ENCODE peak calls at places on chromosomes 5 and 9, in four cellular contexts. C, G, K and F are unnamed samples.

GRCh38 chr5:149693482-149693881 is 36.6 kb upstream of the PPARGC1B start:
- DNase-seq in K (no peak), C (no peak), G (no peak), F (no peak)

GRCh38 chr9:111050819-111051218 is 12.5 kb upstream of the LPAR1 start:
- DNase-seq in G (no peak), K (no peak), C (no peak), F (no peak)

GRCh38 chr5:52809884-52810283 is 22.2 kb downstream of the ITGA1 start:
- DNase-seq in G (no peak), K (peak), C (no peak), F (no peak)

GRCh38 chr5:4036861-4037260 is 441.2 kb downstream of the IRX1 start:
- DNase-seq in C (no peak), K (no peak), G (no peak), F (no peak)

GRCh38 chr5:154390096-154390495 is 55.7 kb upstream of the SAP30L start:
- DNase-seq in K (no peak), G (no peak), C (no peak), F (no peak)

GRCh38 chr5:107567901-107568671 is 102.7 kb downstream of the EFNA5 start:
- DNase-seq in K (no peak), C (peak), G (no peak), F (no peak)

GRCh38 chr9:124381073-124381945 is 33.9 kb downstream of the PSMB7 start:
- DNase-seq in K (peak), G (no peak), C (no peak), F (no peak)

GRCh38 chr9:38178282-38178681 is 109.3 kb upstream of the SHB start:
- DNase-seq in G (no peak), C (no peak), K (no peak), F (no peak)

GRCh38 chr9:112034216-112034611 is 137.6 kb downstream of the UGCG start:
- DNase-seq in G (no peak), K (no peak), C (peak), F (no peak)

GRCh38 chr9:16561121-16561520 is 309.3 kb downstream of the BNC2 start:
- DNase-seq in K (no peak), C (no peak), G (no peak), F (no peak)

GRCh38 chr9:135080286-135081263 is 6.9 kb upstream of the OLFM1 start:
- DNase-seq in K (no peak), G (no peak), C (no peak), F (peak)

GRCh38 chr5:76715484-76715733 is 517 bp upstream of the F2R start:
- DNase-seq in G (no peak), K (no peak), C (no peak), F (no peak)

GRCh38 chr5:76716456-76717157 is 681 bp downstream of the F2R start:
- DNase-seq in K (no peak), C (no peak), G (no peak), F (no peak)

GRCh38 chr5:76717222-76718083 is 1.5 kb downstream of the F2R start:
- DNase-seq in C (no peak), K (no peak), G (no peak), F (no peak)

GRCh38 chr5:76714771-76715483 is 999 bp upstream of the F2R start:
- DNase-seq in C (no peak), G (no peak), K (no peak), F (no peak)

GRCh38 chr5:76715734-76716455 is at the start of gene F2R:
- DNase-seq in C (peak), G (peak), K (peak), F (no peak)
- TF ChIP-seq CTCF in C (peak), G (no peak), K (peak), F (peak)

GRCh38 chr9:136882109-136882946 is 4.0 kb upstream of the TRAF2 start:
- DNase-seq in C (peak), G (peak), K (peak), F (no peak)
- TF ChIP-seq CTCF in C (no peak), G (peak), K (no peak), F (no peak)

DNA sequence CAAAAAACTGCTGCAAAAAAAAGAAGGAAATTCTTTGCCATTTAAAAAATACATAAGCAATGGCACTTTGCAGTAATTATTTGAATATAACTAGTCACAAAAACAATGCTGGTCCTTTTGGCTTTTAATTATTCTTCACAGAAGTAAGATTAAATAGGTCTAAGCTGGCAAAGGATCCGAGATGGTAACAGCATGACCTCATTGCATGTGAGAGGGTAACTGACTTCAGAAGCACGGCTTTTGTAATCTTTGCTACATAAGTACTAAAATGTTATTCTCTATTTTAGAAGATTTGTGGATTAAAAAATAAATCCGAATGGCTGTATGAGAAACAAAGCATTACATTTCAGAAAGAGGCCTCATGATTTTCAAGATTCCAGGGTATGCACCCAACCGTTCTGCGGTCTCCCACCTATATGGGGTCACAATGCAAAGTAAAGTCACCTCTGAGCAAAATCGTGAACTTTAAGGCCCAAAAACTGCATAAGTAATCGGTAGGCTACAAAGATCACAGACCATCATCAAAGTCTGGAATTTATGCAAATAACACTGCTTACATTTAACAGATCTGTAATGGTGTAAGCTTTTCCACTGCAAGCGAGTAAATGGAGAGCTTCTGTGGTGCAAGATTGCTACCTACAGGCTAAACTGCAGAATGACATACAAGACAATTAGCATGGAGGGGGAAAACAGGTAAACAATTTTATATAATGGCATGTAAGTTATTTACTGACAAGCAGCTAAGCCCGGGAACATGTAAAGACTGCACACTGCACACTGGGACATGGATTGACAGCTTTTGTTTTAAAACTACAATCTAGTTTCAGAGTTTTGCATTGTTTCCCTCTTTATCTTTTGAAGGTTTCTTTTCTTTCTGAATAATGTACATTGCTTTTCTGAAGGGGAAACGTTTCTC is 231.6 kb downstream of the SLF1 start:
- DNase-seq in G (no peak), K (peak), C (peak), F (no peak)
- TF ChIP-seq CTCF in G (no peak), K (peak), C (peak), F (peak)

GRCh38 chr5:159330131-159330530 is at the start of gene IL12B:
- DNase-seq in G (no peak), K (peak), C (no peak), F (no peak)
- TF ChIP-seq CTCF in G (no peak), K (no peak), C (no peak), F (no peak)

GRCh38 chr9:1018121-1018520 is 32.0 kb upstream of the DMRT2 start:
- DNase-seq in K (peak), C (peak), G (no peak), F (no peak)
- TF ChIP-seq CTCF in K (peak), C (peak), G (no peak), F (no peak)

GRCh38 chr9:94164756-94165549 is 80.7 kb downstream of the PTPDC1 start:
- DNase-seq in G (no peak), K (no peak), C (no peak), F (no peak)

GRCh38 chr9:94167055-94167346 is 82.7 kb downstream of the PTPDC1 start:
- DNase-seq in C (no peak), G (no peak), K (peak), F (no peak)

GRCh38 chr9:94165592-94166236 is 81.5 kb downstream of the PTPDC1 start:
- DNase-seq in C (peak), K (peak), G (peak), F (peak)

GRCh38 chr9:94167376-94167775 is 83.1 kb downstream of the PTPDC1 start:
- DNase-seq in C (no peak), K (no peak), G (no peak), F (no peak)

GRCh38 chr9:94166237-94167054 is 82.2 kb downstream of the PTPDC1 start:
- DNase-seq in C (peak), K (peak), G (peak), F (peak)
- TF ChIP-seq CTCF in C (no peak), K (no peak), G (no peak), F (no peak)

DNA sequence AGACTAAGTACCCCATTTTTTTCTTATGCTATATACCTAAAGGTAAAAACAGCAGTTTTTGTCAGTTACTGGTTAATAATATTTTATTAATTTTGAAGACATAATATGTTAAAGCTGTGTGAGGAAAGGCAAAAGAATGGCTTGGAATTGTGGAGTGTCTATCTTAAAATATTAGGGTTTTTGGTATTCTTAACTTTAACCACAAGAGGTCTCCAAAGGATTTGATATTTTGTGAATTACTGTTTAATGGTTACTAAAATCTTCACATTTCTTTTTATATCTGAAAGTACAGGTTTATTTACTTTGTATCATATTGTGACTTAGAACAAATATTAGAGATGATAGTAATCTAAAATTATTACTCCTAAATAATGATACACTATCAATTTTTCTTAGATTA is 32.0 kb upstream of the DHFR start:
- DNase-seq in C (no peak), G (no peak), K (peak), F (no peak)
- TF ChIP-seq CTCF in C (no peak), G (no peak), K (peak), F (peak)

GRCh38 chr9:129480705-129481104 is 140.2 kb downstream of the C9orf50 start:
- DNase-seq in G (no peak), K (no peak), C (no peak), F (no peak)

GRCh38 chr9:129482521-129483466 is 138.1 kb downstream of the C9orf50 start:
- DNase-seq in G (peak), K (peak), C (no peak), F (peak)

GRCh38 chr9:129481424-129481823 is 139.5 kb downstream of the C9orf50 start:
- DNase-seq in G (no peak), K (no peak), C (no peak), F (no peak)

GRCh38 chr9:129483467-129484324 is 137.2 kb downstream of the C9orf50 start:
- DNase-seq in G (peak), C (no peak), K (peak), F (peak)

DNA sequence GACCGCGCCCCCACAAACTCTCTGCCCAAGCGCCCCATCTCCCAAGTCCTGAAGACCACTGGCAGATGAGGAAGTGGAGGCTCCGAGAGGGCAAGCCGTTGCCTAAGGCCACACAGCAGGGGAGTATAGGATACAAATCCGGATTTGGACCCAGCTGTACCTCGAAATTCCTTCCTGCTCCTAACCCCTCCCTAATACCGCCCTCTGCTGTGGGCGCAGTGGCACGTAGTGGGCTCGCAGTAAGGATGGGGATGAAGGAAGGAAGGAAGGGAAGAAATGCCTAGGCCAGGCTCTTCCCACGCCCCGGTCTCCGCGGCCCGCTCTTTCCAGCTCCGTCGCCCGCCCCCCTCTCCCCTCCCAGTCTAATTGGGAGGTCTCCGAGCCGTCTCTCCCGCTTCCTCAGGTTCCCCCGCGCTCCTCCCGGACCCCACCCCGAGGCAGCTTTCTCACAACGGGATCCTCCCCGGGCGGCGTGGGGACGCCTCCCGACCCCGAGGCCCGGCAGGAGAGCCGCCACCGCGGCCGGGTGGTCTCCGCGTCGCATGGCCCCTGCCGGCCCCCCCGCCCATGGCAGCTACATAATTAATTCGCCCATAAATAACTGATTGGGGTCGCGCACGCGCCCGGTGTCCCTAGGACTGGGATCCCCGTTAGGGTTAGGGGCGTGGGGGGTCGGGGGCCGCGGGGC is 138.9 kb downstream of the C9orf50 start:
- DNase-seq in G (no peak), K (no peak), C (no peak), F (no peak)
- TF ChIP-seq CTCF in G (no peak), K (peak), C (no peak), F (no peak)

GRCh38 chr5:68745459-68745858 is 348.4 kb upstream of the SLC30A5 start:
- DNase-seq in C (peak), G (no peak), K (no peak), F (no peak)
- TF ChIP-seq CTCF in C (peak), G (no peak), K (peak), F (peak)